ENCODE peak calls at places on chromosomes 5 and 9, in eight cellular contexts. J, P, Z, L, Q, R, O and B are unnamed samples.

GRCh38 chr5:38797838-38798237 is 48.0 kb upstream of the OSMR start:
- DNase-seq in J (no peak), P (no peak), Z (no peak), L (no peak), Q (no peak), R (no peak), O (no peak), B (no peak)

GRCh38 chr5:171405615-171406014 is 13.8 kb upstream of the FGF18 start:
- DNase-seq in J (no peak), P (no peak), Z (no peak), L (no peak), Q (no peak), R (peak; percentile 35), O (no peak), B (no peak)

GRCh38 chr9:128636024-128636390 is 20.6 kb downstream of the DYNC2I2 start:
- DNase-seq in J (no peak), P (no peak), Z (no peak), L (peak; percentile 75), Q (peak; percentile 97), R (peak; percentile 10), O (no peak), B (no peak)

GRCh38 chr5:54455413-54456157 is at the start of gene HSPB3:
- DNase-seq in J (no peak), P (peak; percentile 86), Z (peak; percentile 82), L (peak; percentile 22), Q (no peak), R (peak; percentile 74), O (peak; percentile 93), B (no peak)

GRCh38 chr5:176814836-176815438 is 4.6 kb downstream of the UNC5A start:
- DNase-seq in J (no peak), P (no peak), Z (no peak), L (no peak), Q (no peak), R (no peak), O (no peak), B (no peak)

GRCh38 chr5:170503970-170504525 is at the start of gene KCNIP1:
- DNase-seq in J (no peak), P (no peak), Z (no peak), L (no peak), Q (no peak), R (no peak), O (no peak), B (no peak)

GRCh38 chr9:129716091-129716490 is 36.8 kb downstream of the PTGES start:
- DNase-seq in J (no peak), P (peak; percentile 25), Z (peak; percentile 49), L (no peak), Q (no peak), R (no peak), O (no peak), B (no peak)

GRCh38 chr5:59067976-59068651 is 485.2 kb downstream of the RAB3C start:
- DNase-seq in J (no peak), P (no peak), Z (no peak), L (no peak), Q (no peak), R (peak; percentile 42), O (no peak), B (no peak)

GRCh38 chr5:145920542-145921210 is 15.7 kb upstream of the SH3RF2 start:
- DNase-seq in J (no peak), P (no peak), Z (no peak), L (no peak), Q (no peak), R (no peak), O (no peak), B (no peak)

GRCh38 chr5:137296213-137296702 is 202.9 kb downstream of the SPOCK1 start:
- DNase-seq in J (no peak), P (peak; percentile 90), Z (peak; percentile 85), L (no peak), Q (no peak), R (no peak), O (no peak), B (peak; percentile 94)

GRCh38 chr9:35771524-35771923 is 17.4 kb upstream of the MSMP start:
- DNase-seq in J (no peak), P (no peak), Z (no peak), L (peak; percentile 37), Q (no peak), R (peak; percentile 63), O (no peak), B (no peak)

GRCh38 chr5:74542477-74542876 is 98.1 kb downstream of the ENC1 start:
- DNase-seq in J (no peak), P (peak; percentile 72), Z (no peak), L (no peak), Q (no peak), R (peak; percentile 37), O (no peak), B (no peak)

GRCh38 chr5:8993031-8993430 is 552.8 kb downstream of the SEMA5A start:
- DNase-seq in J (peak; percentile 14), P (no peak), Z (no peak), L (no peak), Q (no peak), R (peak; percentile 36), O (no peak), B (no peak)

GRCh38 chr5:134563962-134564361 is 38.5 kb downstream of the JADE2 start:
- DNase-seq in J (no peak), P (no peak), Z (no peak), L (no peak), Q (no peak), R (no peak), O (no peak), B (no peak)

GRCh38 chr9:87500491-87500890 is 2.8 kb downstream of the DAPK1 start:
- DNase-seq in J (peak; percentile 61), P (no peak), Z (no peak), L (no peak), Q (no peak), R (no peak), O (no peak), B (no peak)

GRCh38 chr5:74647096-74647495 is 6.6 kb upstream of the ENC1 start:
- DNase-seq in J (no peak), P (no peak), Z (no peak), L (no peak), Q (no peak), R (no peak), O (no peak), B (no peak)

GRCh38 chr5:64680289-64680688 is 10.0 kb upstream of the SHISAL2B start:
- DNase-seq in J (peak; percentile 21), P (no peak), Z (no peak), L (no peak), Q (no peak), R (no peak), O (no peak), B (no peak)
- TF ChIP-seq CTCF in J (peak; percentile 6), P (no peak), Z (peak; percentile 12), L (no peak), Q (no peak), R (peak; percentile 20), O (no peak), B (peak; percentile 39)

DNA sequence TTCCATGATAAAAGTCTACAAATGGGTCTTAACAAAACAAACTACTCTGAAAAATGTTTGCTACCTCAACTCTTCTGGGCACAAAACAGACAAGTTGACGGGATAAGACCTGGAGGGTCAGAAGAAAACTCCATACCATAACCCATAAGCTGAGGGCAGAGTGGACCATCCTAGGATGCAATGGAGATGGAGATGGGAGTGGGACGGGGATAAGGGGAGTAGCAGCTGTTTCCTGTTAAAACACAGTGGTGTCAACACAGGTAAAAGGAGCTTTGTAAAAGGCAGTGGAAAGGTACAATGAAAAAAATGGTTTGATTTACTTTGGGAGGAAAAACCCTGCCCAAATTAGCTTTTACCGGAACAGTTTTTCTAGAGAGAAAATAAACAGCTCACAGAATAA is 41.6 kb downstream of the CEMIP2 start:
- DNase-seq in J (no peak), P (no peak), Z (no peak), L (no peak), Q (no peak), R (no peak), O (no peak), B (no peak)
- TF ChIP-seq CTCF in J (no peak), P (no peak), Z (no peak), L (no peak), Q (no peak), R (no peak), O (no peak), B (no peak)

GRCh38 chr5:149900390-149900789 is 44.2 kb downstream of the PDE6A start:
- DNase-seq in J (no peak), P (no peak), Z (no peak), L (no peak), Q (no peak), R (no peak), O (no peak), B (no peak)

GRCh38 chr5:149895416-149896345 is 48.9 kb downstream of the PDE6A start:
- DNase-seq in J (no peak), P (peak; percentile 37), Z (no peak), L (no peak), Q (no peak), R (peak; percentile 51), O (no peak), B (peak; percentile 56)

GRCh38 chr5:149901511-149901910 is 43.1 kb downstream of the PDE6A start:
- DNase-seq in J (no peak), P (no peak), Z (no peak), L (no peak), Q (no peak), R (no peak), O (no peak), B (no peak)

GRCh38 chr5:149902177-149902576 is 42.4 kb downstream of the PDE6A start:
- DNase-seq in J (no peak), P (no peak), Z (no peak), L (no peak), Q (no peak), R (no peak), O (no peak), B (no peak)

GRCh38 chr5:149898811-149899210 is 45.8 kb downstream of the PDE6A start:
- DNase-seq in J (no peak), P (no peak), Z (no peak), L (no peak), Q (no peak), R (no peak), O (no peak), B (no peak)
- TF ChIP-seq CTCF in J (no peak), P (no peak), Z (no peak), L (no peak), Q (no peak), R (no peak), O (no peak), B (no peak)

DNA sequence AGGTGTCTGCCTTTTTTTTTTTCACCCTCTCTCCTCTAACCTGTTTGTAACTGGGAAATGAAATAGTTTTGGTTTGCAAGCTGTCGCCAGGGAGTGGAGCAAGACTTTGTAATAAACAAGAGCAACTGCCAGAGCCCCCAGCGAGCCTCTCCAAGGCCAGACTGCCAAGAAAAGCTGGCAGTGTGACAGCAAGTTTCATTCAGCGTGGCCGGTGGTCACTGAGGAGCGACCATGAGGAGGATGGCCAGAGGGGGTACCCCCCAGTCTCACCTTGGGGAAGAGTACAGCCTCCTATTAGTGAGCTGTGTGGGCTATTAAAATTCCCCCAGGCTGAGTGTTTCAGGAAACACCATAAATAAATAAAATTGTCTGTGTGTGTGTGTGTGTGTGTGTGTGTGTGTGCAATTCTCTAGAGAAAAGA is 49.9 kb downstream of the ZFAND5 start:
- DNase-seq in J (peak; percentile 14), P (peak; percentile 55), Z (no peak), L (peak; percentile 58), Q (peak; percentile 60), R (peak; percentile 86), O (no peak), B (peak; percentile 76)
- TF ChIP-seq CTCF in J (no peak), P (no peak), Z (no peak), L (no peak), Q (no peak), R (no peak), O (no peak), B (no peak)